ENCODE peak calls at places on chromosomes 7 and 10, in seven cellular contexts. F, J, X, P, Z, N and B are unnamed samples.

GRCh38 chr7:157715071-157715937 is 378.5 kb downstream of the DNAJB6 start:
- DNase-seq in F (no peak), J (no peak), X (no peak), P (no peak), Z (no peak), N (no peak), B (no peak)

GRCh38 chr10:49116509-49117365 is 1.4 kb upstream of the VSTM4 start:
- DNase-seq in F (no peak), J (no peak), X (no peak), P (no peak), Z (no peak), N (no peak), B (no peak)

GRCh38 chr7:100827330-100828226 is at the start of gene EPHB4:
- DNase-seq in F (peak; percentile 77), J (peak; percentile 88), X (peak; percentile 90), P (no peak), Z (no peak), N (peak; percentile 91), B (peak; percentile 70)

GRCh38 chr7:120272896-120273475 is at the start of gene KCND2:
- DNase-seq in F (no peak), J (peak; percentile 39), X (no peak), P (no peak), Z (no peak), N (no peak), B (no peak)

GRCh38 chr10:70328987-70329386 is 45.2 kb upstream of the NPFFR1 start:
- DNase-seq in F (no peak), J (no peak), X (no peak), P (no peak), Z (no peak), N (no peak), B (no peak)

GRCh38 chr10:109721401-109722028 is 201.8 kb downstream of the XPNPEP1 start:
- DNase-seq in F (no peak), J (no peak), X (no peak), P (no peak), Z (no peak), N (no peak), B (no peak)

GRCh38 chr7:151611878-151612277 is 92.2 kb upstream of the RHEB start:
- DNase-seq in F (no peak), J (no peak), X (no peak), P (no peak), Z (no peak), N (no peak), B (no peak)

GRCh38 chr7:50449881-50450690 is at the start of gene FIGNL1:
- DNase-seq in F (peak; percentile 55), J (peak; percentile 94), X (peak; percentile 61), P (peak; percentile 31), Z (peak; percentile 59), N (peak; percentile 80), B (peak; percentile 94)

GRCh38 chr7:27097686-27098492 is 2.1 kb upstream of the HOXA1 start:
- DNase-seq in F (no peak), J (no peak), X (no peak), P (no peak), Z (no peak), N (no peak), B (no peak)

GRCh38 chr10:77163670-77164348 is 473.8 kb downstream of the KCNMA1 start:
- DNase-seq in F (peak; percentile 43), J (peak; percentile 22), X (peak; percentile 24), P (no peak), Z (no peak), N (no peak), B (peak; percentile 46)

GRCh38 chr10:70537398-70538194 is 59.0 kb downstream of the PALD1 start:
- DNase-seq in F (no peak), J (no peak), X (peak; percentile 31), P (no peak), Z (no peak), N (peak; percentile 64), B (peak; percentile 75)

DNA sequence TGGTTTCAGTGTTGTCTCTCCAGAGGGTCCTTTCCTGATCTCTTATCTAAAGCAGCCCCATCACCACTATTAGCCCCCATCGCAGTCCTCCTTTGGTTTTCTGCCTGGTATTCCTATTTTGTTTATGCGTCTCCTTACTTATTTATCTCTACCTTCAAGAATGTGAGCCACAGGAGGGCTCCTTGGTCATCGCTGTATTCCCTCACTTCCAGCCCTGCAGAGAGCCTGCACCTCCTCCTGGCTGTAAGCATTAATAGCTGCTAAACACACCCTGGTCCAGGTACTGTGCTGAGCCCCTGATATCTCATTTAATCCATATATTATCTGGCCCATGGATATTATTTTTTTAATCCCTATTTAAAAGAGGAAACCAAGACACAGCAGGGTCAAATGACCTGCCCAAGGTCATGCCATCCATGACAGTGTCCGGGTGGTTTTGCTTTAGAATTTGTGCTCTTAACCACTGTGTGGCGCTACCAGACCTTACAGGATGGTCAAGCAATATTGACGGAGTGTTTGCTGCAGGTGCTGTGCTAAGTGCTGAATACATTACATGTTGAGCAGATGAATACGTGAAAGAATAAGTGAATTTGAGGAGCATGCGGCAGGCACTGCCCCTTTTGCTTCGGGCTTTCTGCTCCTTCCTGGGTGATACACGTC is 227.2 kb downstream of the ADAM12 start:
- DNase-seq in F (peak; percentile 50), J (no peak), X (no peak), P (no peak), Z (no peak), N (no peak), B (no peak)
- TF ChIP-seq JUND in F (no peak), J (no peak), X (no peak), P (no peak), Z (no peak), N (no peak), B (no peak)

DNA sequence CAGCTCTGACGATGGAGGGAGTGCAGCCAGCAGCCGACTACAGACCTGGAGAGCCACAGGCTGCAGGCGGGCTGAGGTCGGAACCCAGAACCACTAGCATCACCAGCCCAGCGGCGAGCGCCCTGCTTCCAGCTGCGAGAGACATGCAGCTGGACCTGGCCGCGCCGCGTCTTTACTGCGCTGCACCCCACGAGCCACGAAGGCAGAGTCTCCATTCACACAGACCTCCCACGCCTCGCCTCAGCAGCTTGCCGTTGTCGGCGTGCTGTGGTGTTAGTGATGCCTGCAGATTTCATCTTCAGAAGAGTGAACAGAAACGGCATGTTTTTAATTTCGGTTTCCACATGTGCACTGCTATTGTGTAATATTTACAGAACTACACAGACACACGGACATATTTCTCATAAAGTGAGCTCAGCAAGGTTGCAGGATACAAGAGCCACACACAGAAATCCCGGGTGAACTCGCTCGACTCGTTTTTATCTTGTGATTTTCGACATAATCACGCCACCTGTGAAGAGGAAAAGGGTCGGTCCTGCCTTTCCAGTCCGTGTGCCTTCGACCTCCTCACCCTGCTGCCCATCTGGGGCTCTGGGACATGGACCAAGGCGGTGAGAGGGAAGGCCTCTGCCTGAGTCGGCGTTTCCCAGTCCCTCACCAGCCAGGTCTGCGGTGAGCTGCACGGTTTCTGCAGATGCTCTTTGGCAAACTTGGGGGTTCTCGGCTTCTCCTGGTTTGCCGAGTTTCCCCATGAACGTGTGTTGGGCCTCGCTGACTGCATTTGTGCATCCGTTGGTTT is 252.2 kb downstream of the ELFN1 start:
- DNase-seq in F (no peak), J (peak; percentile 93), X (no peak), P (no peak), Z (no peak), N (no peak), B (peak; percentile 61)
- TF ChIP-seq JUND in F (no peak), J (no peak), X (no peak), P (no peak), Z (no peak), N (no peak), B (no peak)

GRCh38 chr7:92523110-92523509 is 5.2 kb downstream of the PEX1 start:
- DNase-seq in F (no peak), J (no peak), X (no peak), P (no peak), Z (no peak), N (no peak), B (no peak)

GRCh38 chr7:92520024-92520423 is 8.3 kb downstream of the PEX1 start:
- DNase-seq in F (no peak), J (no peak), X (no peak), P (no peak), Z (no peak), N (no peak), B (no peak)

GRCh38 chr7:92513167-92513902 is 15.0 kb downstream of the PEX1 start:
- DNase-seq in F (no peak), J (no peak), X (no peak), P (no peak), Z (no peak), N (no peak), B (no peak)

DNA sequence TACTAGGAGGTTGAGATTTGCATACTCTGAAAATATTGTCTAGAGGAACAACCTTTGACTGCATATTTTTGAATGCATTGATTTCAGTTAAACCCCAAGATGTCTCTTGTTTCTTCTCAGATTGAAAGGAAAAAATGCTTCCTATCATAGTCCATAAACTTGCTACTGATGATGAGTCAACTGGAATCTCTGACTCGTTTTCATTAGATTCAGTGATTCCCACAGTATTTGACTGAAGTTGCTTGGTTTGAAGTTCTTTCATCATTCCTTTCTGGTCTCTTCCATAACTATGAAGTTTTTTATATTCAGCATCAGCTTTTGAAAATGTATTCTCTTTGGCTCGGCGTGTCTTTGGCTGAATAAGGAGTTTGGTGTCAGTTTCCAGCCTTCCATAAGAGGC is 10.7 kb downstream of the PEX1 start:
- DNase-seq in F (no peak), J (no peak), X (no peak), P (no peak), Z (no peak), N (no peak), B (no peak)
- TF ChIP-seq JUND in F (peak; percentile 32), J (no peak), X (no peak), P (no peak), Z (no peak), N (no peak), B (no peak)

DNA sequence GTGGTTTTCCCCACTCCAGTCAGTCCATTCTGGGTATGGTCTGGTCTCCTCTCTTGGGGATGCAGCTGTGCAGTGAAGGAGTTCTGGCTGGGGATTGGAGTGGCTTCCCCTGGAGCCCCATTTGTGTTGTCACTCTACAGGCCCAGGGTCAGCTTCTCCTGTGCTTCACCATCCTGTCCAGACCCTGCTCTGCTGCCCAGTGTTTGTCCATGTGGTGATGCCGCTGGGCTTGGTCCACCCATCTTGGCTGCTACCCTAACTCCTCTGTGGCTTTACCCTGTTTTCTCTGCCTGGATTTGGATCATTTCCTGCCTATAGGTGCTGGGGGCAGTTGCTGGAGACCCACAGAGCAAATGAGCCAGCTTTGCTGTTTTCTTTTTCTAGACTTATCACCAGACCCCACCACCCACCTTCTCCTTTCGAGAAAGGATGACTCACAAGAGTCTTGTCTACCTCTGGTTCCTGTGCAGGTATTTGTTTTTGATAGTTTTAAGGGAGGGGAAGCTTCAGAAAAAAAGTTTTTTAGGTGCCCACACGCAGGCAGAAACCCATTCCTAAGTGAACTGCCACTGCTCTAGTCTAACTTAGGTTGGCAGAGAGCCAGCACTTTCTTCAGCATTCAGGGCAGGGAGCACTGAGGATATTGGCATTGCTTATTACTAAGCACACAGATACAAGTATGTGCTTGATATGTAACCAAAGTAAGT is 8.5 kb downstream of the ZDHHC16 start:
- DNase-seq in F (no peak), J (no peak), X (no peak), P (no peak), Z (no peak), N (no peak), B (no peak)
- TF ChIP-seq JUND in F (no peak), J (no peak), X (no peak), P (no peak), Z (no peak), N (no peak), B (no peak)